ENCODE peak calls at places on chromosomes 13 and 19, in five cellular contexts. One of them, this sample, is unnamed. For H3K4me1, the result is how much of the 10 kb centered on the place peaks cover.

GRCh38 chr13:29434217-29434940 is 161.1 kb downstream of the SLC7A1 start:
- ATAC-seq in heart left ventricle: no peak
- ATAC-seq in body of pancreas: no peak
- ATAC-seq in RWPE2: no peak
- ATAC-seq in right lobe of liver: no peak
- ATAC-seq in this sample: no peak

GRCh38 chr19:3456925-3457530 is 23.3 kb downstream of the SMIM24 start:
- ATAC-seq in heart left ventricle: no peak
- ATAC-seq in body of pancreas: no peak
- ATAC-seq in RWPE2: no peak
- ATAC-seq in right lobe of liver: no peak
- ATAC-seq in this sample: no peak

GRCh38 chr13:47890146-47890814 is 110.8 kb downstream of the SUCLA2 start:
- ATAC-seq in heart left ventricle: no peak
- ATAC-seq in body of pancreas: no peak
- ATAC-seq in RWPE2: no peak
- ATAC-seq in right lobe of liver: no peak
- ATAC-seq in this sample: no peak

GRCh38 chr19:10271543-10272086 is 695 bp downstream of the ICAM1 start:
- ATAC-seq in heart left ventricle: no peak
- ATAC-seq in body of pancreas: no peak
- ATAC-seq in RWPE2: no peak
- ATAC-seq in right lobe of liver: no peak
- ATAC-seq in this sample: no peak

GRCh38 chr13:87057807-87058520 is 613.2 kb upstream of the SLITRK5 start:
- ATAC-seq in heart left ventricle: no peak
- ATAC-seq in body of pancreas: no peak
- ATAC-seq in RWPE2: no peak
- ATAC-seq in right lobe of liver: peak
- ATAC-seq in this sample: no peak

GRCh38 chr19:47012620-47013019 is 7.0 kb upstream of the NPAS1 start:
- ATAC-seq in heart left ventricle: no peak
- ATAC-seq in body of pancreas: no peak
- ATAC-seq in RWPE2: peak
- ATAC-seq in right lobe of liver: no peak
- ATAC-seq in this sample: peak

GRCh38 chr13:20442798-20443381 is 82.8 kb downstream of the CRYL1 start:
- ATAC-seq in heart left ventricle: no peak
- ATAC-seq in body of pancreas: no peak
- ATAC-seq in RWPE2: no peak
- ATAC-seq in right lobe of liver: no peak
- ATAC-seq in this sample: no peak

GRCh38 chr19:1269065-1269477 is at the start of gene CIRBP:
- ATAC-seq in heart left ventricle: peak
- ATAC-seq in body of pancreas: peak
- ATAC-seq in RWPE2: peak
- ATAC-seq in right lobe of liver: peak
- ATAC-seq in this sample: peak

GRCh38 chr19:5686326-5686646 is 3.8 kb upstream of the RPL36 start:
- ATAC-seq in heart left ventricle: no peak
- ATAC-seq in body of pancreas: no peak
- ATAC-seq in RWPE2: no peak
- ATAC-seq in right lobe of liver: no peak
- ATAC-seq in this sample: no peak
- H3K27ac ChIP-seq in heart left ventricle: peak
- H3K27ac ChIP-seq in body of pancreas: peak
- H3K27ac ChIP-seq in RWPE2: no peak
- H3K27ac ChIP-seq in right lobe of liver: peak
- H3K27ac ChIP-seq in this sample: peak

DNA sequence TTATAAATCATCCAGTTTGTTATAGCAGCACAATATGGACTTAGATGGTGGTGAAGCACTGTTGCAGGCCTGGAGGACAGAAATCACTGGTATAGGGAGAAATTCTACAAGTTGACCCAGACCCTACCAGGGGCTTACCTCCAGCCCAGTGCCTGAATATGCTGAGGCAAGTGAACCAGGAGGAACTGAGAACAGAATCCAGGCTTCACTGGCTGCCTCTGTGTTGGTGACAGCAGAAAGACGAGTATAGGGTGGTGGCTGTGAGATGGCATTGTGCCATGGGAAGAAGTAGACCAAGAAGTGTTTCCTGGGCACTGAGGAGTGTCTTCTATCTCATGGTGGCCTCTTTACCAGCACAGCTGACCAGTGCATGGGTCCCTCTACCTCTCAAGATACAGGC is 15.9 kb upstream of the EID2 start:
- ATAC-seq in heart left ventricle: no peak
- ATAC-seq in body of pancreas: no peak
- ATAC-seq in RWPE2: no peak
- ATAC-seq in right lobe of liver: no peak
- ATAC-seq in this sample: no peak
- TF ChIP-seq CTCF in heart left ventricle: no peak
- TF ChIP-seq CTCF in body of pancreas: no peak
- TF ChIP-seq CTCF in RWPE2: no peak
- TF ChIP-seq CTCF in right lobe of liver: no peak
- TF ChIP-seq CTCF in this sample: no peak

GRCh38 chr19:19098703-19099632 is 35.2 kb downstream of the SLC25A42 start:
- ATAC-seq in heart left ventricle: peak
- ATAC-seq in body of pancreas: no peak
- ATAC-seq in RWPE2: no peak
- ATAC-seq in right lobe of liver: peak
- ATAC-seq in this sample: no peak

GRCh38 chr19:19101540-19101939 is 36.7 kb downstream of the TMEM161A start:
- ATAC-seq in heart left ventricle: no peak
- ATAC-seq in body of pancreas: no peak
- ATAC-seq in RWPE2: no peak
- ATAC-seq in right lobe of liver: peak
- ATAC-seq in this sample: no peak

GRCh38 chr19:19106061-19106551 is 32.2 kb downstream of the TMEM161A start:
- ATAC-seq in heart left ventricle: peak
- ATAC-seq in body of pancreas: no peak
- ATAC-seq in RWPE2: no peak
- ATAC-seq in right lobe of liver: no peak
- ATAC-seq in this sample: peak

GRCh38 chr19:19105365-19106060 is 32.8 kb downstream of the TMEM161A start:
- ATAC-seq in heart left ventricle: peak
- ATAC-seq in body of pancreas: peak
- ATAC-seq in RWPE2: peak
- ATAC-seq in right lobe of liver: no peak
- ATAC-seq in this sample: peak

DNA sequence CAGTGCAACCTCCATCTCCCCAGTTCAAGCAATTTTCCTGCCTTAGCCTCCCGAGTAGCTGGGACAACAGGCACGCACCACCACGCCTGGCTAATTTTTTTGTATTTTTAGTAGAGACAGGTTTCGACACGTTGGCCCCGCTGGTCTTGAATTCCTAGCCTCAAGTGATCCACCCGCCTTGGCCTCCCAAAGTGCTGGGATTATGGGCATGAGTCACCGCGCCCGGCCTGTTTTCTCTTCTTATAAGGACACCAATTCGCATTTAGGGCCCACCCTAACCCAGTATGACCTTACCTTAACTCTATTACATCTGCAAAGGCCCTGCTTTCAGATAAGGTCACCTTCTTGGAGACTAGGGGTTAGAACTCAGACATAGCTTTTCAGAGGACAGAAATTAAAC is 35.1 kb downstream of the TMEM161A start:
- ATAC-seq in heart left ventricle: no peak
- ATAC-seq in body of pancreas: no peak
- ATAC-seq in RWPE2: no peak
- ATAC-seq in right lobe of liver: no peak
- ATAC-seq in this sample: no peak
- H3K4me1 ChIP-seq in heart left ventricle: under half
- H3K4me1 ChIP-seq in body of pancreas: under half
- H3K4me1 ChIP-seq in RWPE2: under half
- H3K4me1 ChIP-seq in right lobe of liver: under half
- H3K4me1 ChIP-seq in this sample: under half

GRCh38 chr19:4650159-4650558 is 10.8 kb downstream of the TNFAIP8L1 start:
- ATAC-seq in heart left ventricle: no peak
- ATAC-seq in body of pancreas: no peak
- ATAC-seq in RWPE2: peak
- ATAC-seq in right lobe of liver: no peak
- ATAC-seq in this sample: no peak
- H3K27ac ChIP-seq in heart left ventricle: no peak
- H3K27ac ChIP-seq in body of pancreas: no peak
- H3K27ac ChIP-seq in RWPE2: no peak
- H3K27ac ChIP-seq in right lobe of liver: no peak
- H3K27ac ChIP-seq in this sample: peak

DNA sequence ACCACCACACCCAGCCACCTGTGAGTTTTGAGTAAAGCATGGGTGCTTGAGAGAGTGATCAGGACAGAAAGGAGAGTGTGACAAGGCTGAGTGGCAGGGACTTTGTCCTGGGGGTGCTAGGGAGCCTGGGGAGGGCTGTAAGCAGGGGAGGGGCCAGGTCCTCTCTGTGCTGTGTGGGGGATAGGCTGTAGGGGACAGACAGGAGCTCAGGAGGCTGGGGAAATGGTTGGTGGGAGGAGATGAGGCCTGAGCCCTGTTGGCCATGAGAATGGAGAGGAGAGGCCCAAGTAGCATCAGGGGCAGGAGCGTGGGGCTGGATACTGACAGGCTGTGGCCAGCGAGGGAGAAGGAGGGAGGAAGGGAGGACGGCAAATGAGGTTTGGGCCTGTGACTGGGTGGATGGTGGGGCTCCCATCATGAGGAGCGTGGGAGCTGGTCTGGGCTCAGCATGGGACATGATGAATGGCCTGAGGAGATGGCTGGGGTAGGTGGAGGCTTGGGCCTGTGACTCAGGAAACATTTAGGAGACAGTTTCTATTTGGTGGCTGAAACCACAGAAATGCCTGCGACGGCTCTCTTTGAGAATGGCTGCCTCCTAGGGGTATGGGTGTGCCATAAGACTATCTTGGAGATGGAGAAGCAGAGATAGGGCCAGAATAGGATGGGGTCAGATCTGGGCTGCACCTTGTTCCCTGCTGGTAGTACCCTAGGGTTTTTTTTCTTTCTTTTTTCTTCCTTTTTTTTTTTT is 25.0 kb downstream of the GRIN2D start:
- ATAC-seq in heart left ventricle: no peak
- ATAC-seq in body of pancreas: no peak
- ATAC-seq in RWPE2: no peak
- ATAC-seq in right lobe of liver: no peak
- ATAC-seq in this sample: no peak
- TF ChIP-seq CTCF in heart left ventricle: no peak
- TF ChIP-seq CTCF in body of pancreas: no peak
- TF ChIP-seq CTCF in RWPE2: no peak
- TF ChIP-seq CTCF in right lobe of liver: no peak
- TF ChIP-seq CTCF in this sample: no peak

GRCh38 chr19:16899566-16900075 is 10.8 kb downstream of the F2RL3 start:
- ATAC-seq in heart left ventricle: no peak
- ATAC-seq in body of pancreas: no peak
- ATAC-seq in RWPE2: no peak
- ATAC-seq in right lobe of liver: peak
- ATAC-seq in this sample: no peak
- H3K4me1 ChIP-seq in heart left ventricle: under half
- H3K4me1 ChIP-seq in body of pancreas: under half
- H3K4me1 ChIP-seq in RWPE2: under half
- H3K4me1 ChIP-seq in right lobe of liver: under half
- H3K4me1 ChIP-seq in this sample: under half